ENCODE peak calls at places on chromosomes 6 and 20, in seven cellular contexts. L is M059J, N is DMS153, S is fibroblast of pulmonary artery, T is ACHN, Y is ovary, Z is hippocampal formation. R is an unnamed sample.

GRCh38 chr6:99588618-99589289 is 17.9 kb upstream of the PRDM13 start:
- DNase-seq in L (peak), N (peak), S (peak), T (peak), Y (peak), Z (no peak), R (peak)

GRCh38 chr20:43387737-43388136 is 70.0 kb upstream of the SRSF6 start:
- DNase-seq in L (no peak), N (no peak), S (no peak), T (no peak), Y (no peak), Z (no peak), R (no peak)

GRCh38 chr6:10431423-10432164 is 16.7 kb upstream of the TFAP2A start:
- DNase-seq in L (peak), N (no peak), S (no peak), T (no peak), Y (no peak), Z (no peak), R (no peak)

GRCh38 chr6:15922510-15923307 is 206.2 kb upstream of the MYLIP start:
- DNase-seq in L (peak), N (no peak), S (peak), T (no peak), Y (peak), Z (no peak), R (peak)

GRCh38 chr6:166770216-166771116 is 143.4 kb upstream of the RPS6KA2 start:
- DNase-seq in L (no peak), N (no peak), S (no peak), T (no peak), Y (no peak), Z (no peak), R (no peak)

GRCh38 chr20:54103067-54103761 is 32.8 kb upstream of the BCAS1 start:
- DNase-seq in L (peak), N (peak), S (peak), T (peak), Y (peak), Z (peak), R (peak)

GRCh38 chr20:32336918-32337347 is 21.2 kb upstream of the ASXL1 start:
- DNase-seq in L (peak), N (no peak), S (peak), T (peak), Y (no peak), Z (peak), R (peak)

GRCh38 chr6:122845916-122846632 is 57.0 kb downstream of the SMPDL3A start:
- DNase-seq in L (peak), N (no peak), S (peak), T (no peak), Y (no peak), Z (no peak), R (peak)

GRCh38 chr6:38720295-38720694 is 5.2 kb downstream of the DNAH8 start:
- DNase-seq in L (peak), N (no peak), S (peak), T (no peak), Y (no peak), Z (no peak), R (no peak)

GRCh38 chr6:19356692-19357091 is 480.5 kb upstream of the ID4 start:
- DNase-seq in L (peak), N (no peak), S (no peak), T (no peak), Y (no peak), Z (no peak), R (peak)

GRCh38 chr6:125123468-125124249 is 29.9 kb upstream of the TPD52L1 start:
- DNase-seq in L (no peak), N (no peak), S (peak), T (no peak), Y (no peak), Z (no peak), R (no peak)

GRCh38 chr6:21595265-21595950 is 1.9 kb downstream of the SOX4 start:
- DNase-seq in L (peak), N (no peak), S (peak), T (peak), Y (peak), Z (no peak), R (no peak)

GRCh38 chr20:32326507-32326851 is 31.7 kb upstream of the ASXL1 start:
- DNase-seq in L (no peak), N (peak), S (no peak), T (peak), Y (no peak), Z (no peak), R (no peak)

GRCh38 chr6:139846538-139847321 is 472.3 kb upstream of the CITED2 start:
- DNase-seq in L (peak), N (peak), S (no peak), T (no peak), Y (no peak), Z (no peak), R (no peak)

GRCh38 chr6:137415127-137415833 is 78.9 kb downstream of the OLIG3 start:
- DNase-seq in L (peak), N (peak), S (peak), T (peak), Y (peak), Z (peak), R (peak)

GRCh38 chr6:166500246-166500645 is 86.2 kb downstream of the RAMACL start:
- DNase-seq in L (no peak), N (no peak), S (no peak), T (no peak), Y (no peak), Z (peak), R (no peak)

GRCh38 chr20:32287231-32287638 is 9.8 kb downstream of the KIF3B start:
- DNase-seq in L (no peak), N (no peak), S (no peak), T (no peak), Y (no peak), Z (no peak), R (no peak)

GRCh38 chr20:25508083-25508770 is 77.1 kb downstream of the NINL start:
- DNase-seq in L (peak), N (no peak), S (peak), T (peak), Y (peak), Z (no peak), R (peak)

GRCh38 chr6:8859501-8859900 is 424.2 kb upstream of the SLC35B3 start:
- DNase-seq in L (peak), N (no peak), S (no peak), T (no peak), Y (no peak), Z (no peak), R (peak)

GRCh38 chr6:45493761-45494160 is 116.0 kb upstream of the SUPT3H start:
- DNase-seq in L (no peak), N (no peak), S (no peak), T (no peak), Y (no peak), Z (no peak), R (no peak)

GRCh38 chr20:1528811-1529210 is 28.7 kb downstream of the SIRPD start:
- DNase-seq in L (no peak), N (no peak), S (peak), T (no peak), Y (no peak), Z (no peak), R (no peak)

GRCh38 chr20:18004389-18005031 is 35.7 kb downstream of the MGME1 start:
- DNase-seq in L (no peak), N (no peak), S (peak), T (no peak), Y (no peak), Z (no peak), R (peak)

GRCh38 chr6:11025911-11026635 is 18.0 kb downstream of the ELOVL2 start:
- DNase-seq in L (peak), N (no peak), S (no peak), T (no peak), Y (no peak), Z (no peak), R (no peak)

GRCh38 chr20:41072099-41072798 is 43.6 kb downstream of the TOP1 start:
- DNase-seq in L (peak), N (no peak), S (peak), T (no peak), Y (peak), Z (no peak), R (peak)

GRCh38 chr20:51767867-51768758 is at the start of gene ATP9A:
- DNase-seq in L (peak), N (no peak), S (peak), T (no peak), Y (peak), Z (no peak), R (peak)

GRCh38 chr6:36660771-36661471 is 17.6 kb upstream of the CDKN1A start:
- DNase-seq in L (no peak), N (no peak), S (no peak), T (no peak), Y (peak), Z (no peak), R (peak)

GRCh38 chr6:14567031-14567430 is 449.5 kb downstream of the CD83 start:
- DNase-seq in L (no peak), N (no peak), S (no peak), T (no peak), Y (no peak), Z (no peak), R (no peak)

GRCh38 chr6:90368601-90369000 is 72.0 kb upstream of the BACH2 start:
- DNase-seq in L (peak), N (no peak), S (peak), T (no peak), Y (no peak), Z (no peak), R (peak)

GRCh38 chr6:69185276-69185675 is 550.2 kb downstream of the ADGRB3 start:
- DNase-seq in L (no peak), N (no peak), S (no peak), T (no peak), Y (no peak), Z (no peak), R (no peak)